ENCODE peak calls at places on chromosomes 1 and 21, in five cellular contexts. V is endodermal cell, Z is fibroblast of lung, U is AG04450, I is K562. L is an unnamed sample.

GRCh38 chr21:45636921-45637646 is 6.4 kb upstream of the PCBP3 start:
- DNase-seq in I (no peak), U (no peak), V (no peak), Z (peak), L (no peak)

GRCh38 chr1:229019647-229020281 is 251.1 kb upstream of the RAB4A start:
- DNase-seq in Z (no peak), U (no peak), V (peak), I (no peak), L (no peak)

GRCh38 chr1:23928789-23929188 is 15.6 kb upstream of the CNR2 start:
- DNase-seq in V (no peak), I (no peak), U (no peak), Z (no peak), L (no peak)

GRCh38 chr1:206457408-206457807 is 12.9 kb upstream of the IKBKE start:
- DNase-seq in V (no peak), I (no peak), U (no peak), Z (no peak), L (no peak)

GRCh38 chr21:38520511-38520910 is 22.2 kb upstream of the ERG start:
- DNase-seq in V (no peak), U (no peak), I (no peak), Z (no peak), L (no peak)

GRCh38 chr1:117824612-117825011 is 104.8 kb downstream of the GDAP2 start:
- DNase-seq in U (no peak), Z (peak), V (no peak), I (no peak), L (peak)

GRCh38 chr1:237041795-237042466 is at the start of gene RYR2:
- DNase-seq in U (no peak), V (peak), Z (no peak), I (no peak), L (no peak)

GRCh38 chr1:225425211-225425786 is 2.5 kb downstream of the LBR start:
- DNase-seq in U (no peak), I (no peak), Z (peak), V (peak), L (no peak)

GRCh38 chr1:206685256-206685748 is 597 bp downstream of the MAPKAPK2 start:
- DNase-seq in I (peak), Z (no peak), U (no peak), V (peak), L (no peak)

GRCh38 chr1:160657477-160657820 is 10.6 kb upstream of the SLAMF1 start:
- DNase-seq in Z (no peak), U (no peak), I (no peak), V (no peak), L (no peak)

GRCh38 chr1:8017495-8018310 is 8.4 kb downstream of the ERRFI1 start:
- DNase-seq in I (no peak), V (no peak), Z (peak), U (no peak), L (no peak)

GRCh38 chr1:233061265-233061664 is 110.9 kb downstream of the NTPCR start:
- DNase-seq in I (no peak), V (no peak), Z (no peak), U (no peak), L (no peak)

GRCh38 chr1:171803056-171803455 is 21.6 kb downstream of the METTL13 start:
- DNase-seq in I (no peak), U (peak), Z (no peak), V (no peak), L (no peak)

GRCh38 chr1:24904731-24905354 is 25.2 kb downstream of the RUNX3 start:
- DNase-seq in V (no peak), I (no peak), U (no peak), Z (no peak), L (no peak)

GRCh38 chr1:184775329-184775728 is 20.7 kb upstream of the EDEM3 start:
- DNase-seq in U (no peak), I (no peak), Z (no peak), V (no peak), L (no peak)

GRCh38 chr1:181033799-181034391 is at the start of gene MR1:
- DNase-seq in U (peak), V (no peak), I (peak), Z (peak), L (peak)

GRCh38 chr1:113415256-113416189 is 25.2 kb downstream of the MAGI3 start:
- DNase-seq in U (no peak), I (no peak), V (no peak), Z (no peak), L (no peak)

DNA sequence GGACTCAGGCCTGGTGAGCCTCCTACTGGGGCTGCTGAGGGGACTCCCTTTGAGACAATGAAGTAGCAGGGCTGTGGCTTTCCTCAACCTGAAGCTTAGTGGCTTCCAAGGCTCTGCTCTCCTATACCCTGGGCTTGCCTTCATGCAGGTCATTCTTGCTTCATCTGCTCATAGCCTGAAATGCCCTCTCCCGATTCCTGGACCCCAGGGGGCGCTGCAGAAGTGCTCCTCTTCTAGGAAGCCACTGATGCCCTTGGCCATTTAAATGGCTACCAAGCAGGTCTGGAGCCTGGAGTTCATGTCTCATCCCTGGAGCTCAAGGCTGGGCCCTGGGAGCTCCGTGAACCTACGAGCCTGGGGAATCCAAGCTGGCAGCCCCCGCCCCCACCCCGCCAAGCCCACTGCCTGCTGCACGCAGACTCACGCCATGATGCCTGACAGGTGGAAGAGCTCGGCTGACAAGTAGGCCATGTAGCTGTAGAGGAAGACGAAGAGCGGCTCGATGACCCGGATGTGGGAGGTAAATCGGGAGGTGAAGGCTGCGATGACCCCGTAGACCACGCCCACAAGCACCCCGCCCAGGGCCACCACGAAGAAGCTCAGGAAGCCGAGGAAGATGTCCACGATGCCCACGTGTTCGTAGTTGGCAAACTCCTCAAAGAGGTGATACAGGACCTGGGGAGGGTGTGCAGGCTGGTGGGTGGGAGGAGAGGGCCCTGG is 45.7 kb downstream of the SLC9A1 start:
- DNase-seq in I (peak), U (no peak), V (peak), Z (no peak), L (no peak)
- TF ChIP-seq CTCF in I (peak), U (no peak), V (peak), Z (peak), L (no peak)

GRCh38 chr1:150272379-150272840 is at the start of gene C1orf54:
- DNase-seq in U (no peak), Z (peak), I (peak), V (peak), L (peak)
- H3K4me3 ChIP-seq in U (peak), Z (peak), I (no peak), V (peak), L (peak)

GRCh38 chr1:231322880-231323530 is 14.6 kb downstream of the EXOC8 start:
- DNase-seq in I (no peak), U (no peak), V (no peak), Z (no peak), L (no peak)
- TF ChIP-seq CTCF in I (peak), U (peak), V (peak), Z (no peak), L (peak)

GRCh38 chr1:10966233-10966632 is 46.2 kb upstream of the TARDBP start:
- DNase-seq in V (no peak), Z (no peak), I (no peak), U (no peak), L (no peak)

GRCh38 chr1:10969267-10969970 is 43.0 kb upstream of the TARDBP start:
- DNase-seq in I (no peak), U (no peak), Z (no peak), V (peak), L (no peak)

GRCh38 chr1:10969971-10970332 is 42.5 kb upstream of the TARDBP start:
- DNase-seq in Z (no peak), U (no peak), I (no peak), V (no peak), L (no peak)

GRCh38 chr1:10967105-10967504 is 45.3 kb upstream of the TARDBP start:
- DNase-seq in Z (no peak), V (no peak), U (no peak), I (no peak), L (no peak)

DNA sequence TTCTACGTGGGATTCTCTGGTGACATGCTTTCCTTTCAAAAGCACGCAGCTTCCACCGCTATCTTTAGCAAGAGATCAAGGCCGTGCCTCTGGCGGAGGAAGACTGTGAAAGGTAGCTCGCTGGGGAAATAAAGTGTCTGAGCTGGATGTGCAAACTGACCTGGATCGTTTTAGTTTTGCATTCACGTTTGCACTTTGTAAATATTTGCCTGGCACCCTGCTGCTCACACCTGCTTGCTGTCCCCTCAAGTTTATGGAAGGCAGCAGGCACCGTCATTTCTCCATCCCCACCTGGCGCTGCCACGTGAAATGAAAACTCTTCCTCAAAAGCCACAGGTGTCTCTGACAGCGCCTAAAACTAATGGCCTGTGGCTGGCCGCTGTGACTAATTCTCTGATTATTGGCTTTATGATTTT is 44.0 kb upstream of the TARDBP start:
- DNase-seq in U (no peak), Z (peak), V (peak), I (no peak), L (no peak)
- H3K4me3 ChIP-seq in U (peak), Z (peak), V (no peak), I (no peak), L (peak)